ENCODE peak calls at places on chromosome 16, in seven cellular contexts. One of them, this sample, is unnamed.

GRCh38 chr16:14640538-14640937 is 7.8 kb downstream of the BFAR start:
- DNase-seq in dorsolateral prefrontal cortex: no peak
- DNase-seq in Peyer's patch: peak; percentile 71
- DNase-seq in cardiac muscle cell: no peak
- DNase-seq in colonic mucosa: peak; percentile 79
- DNase-seq in left ventricle myocardium inferior: no peak
- DNase-seq in AG04450: no peak
- DNase-seq in this sample: no peak

GRCh38 chr16:28932339-28933141 is 769 bp downstream of the CD19 start:
- DNase-seq in dorsolateral prefrontal cortex: no peak
- DNase-seq in Peyer's patch: no peak
- DNase-seq in cardiac muscle cell: no peak
- DNase-seq in colonic mucosa: no peak
- DNase-seq in left ventricle myocardium inferior: no peak
- DNase-seq in AG04450: no peak
- DNase-seq in this sample: no peak

GRCh38 chr16:68374251-68374805 is 63.5 kb downstream of the PRMT7 start:
- DNase-seq in dorsolateral prefrontal cortex: peak; percentile 82
- DNase-seq in Peyer's patch: no peak
- DNase-seq in cardiac muscle cell: no peak
- DNase-seq in colonic mucosa: no peak
- DNase-seq in left ventricle myocardium inferior: no peak
- DNase-seq in AG04450: no peak
- DNase-seq in this sample: no peak

GRCh38 chr16:55253987-55254386 is 70.0 kb upstream of the IRX6 start:
- DNase-seq in dorsolateral prefrontal cortex: no peak
- DNase-seq in Peyer's patch: no peak
- DNase-seq in cardiac muscle cell: no peak
- DNase-seq in colonic mucosa: no peak
- DNase-seq in left ventricle myocardium inferior: no peak
- DNase-seq in AG04450: no peak
- DNase-seq in this sample: no peak

GRCh38 chr16:55012793-55013192 is 82.1 kb downstream of the IRX5 start:
- DNase-seq in dorsolateral prefrontal cortex: no peak
- DNase-seq in Peyer's patch: no peak
- DNase-seq in cardiac muscle cell: no peak
- DNase-seq in colonic mucosa: no peak
- DNase-seq in left ventricle myocardium inferior: no peak
- DNase-seq in AG04450: no peak
- DNase-seq in this sample: no peak

GRCh38 chr16:50599494-50599893 is 51.3 kb downstream of the NKD1 start:
- DNase-seq in dorsolateral prefrontal cortex: no peak
- DNase-seq in Peyer's patch: no peak
- DNase-seq in cardiac muscle cell: no peak
- DNase-seq in colonic mucosa: no peak
- DNase-seq in left ventricle myocardium inferior: no peak
- DNase-seq in AG04450: no peak
- DNase-seq in this sample: peak; percentile 33

GRCh38 chr16:4859900-4860255 is 12.6 kb downstream of the UBN1 start:
- DNase-seq in dorsolateral prefrontal cortex: no peak
- DNase-seq in Peyer's patch: no peak
- DNase-seq in cardiac muscle cell: peak; percentile 14
- DNase-seq in colonic mucosa: no peak
- DNase-seq in left ventricle myocardium inferior: no peak
- DNase-seq in AG04450: no peak
- DNase-seq in this sample: no peak

GRCh38 chr16:89410794-89411309 is 79.5 kb downstream of the ANKRD11 start:
- DNase-seq in dorsolateral prefrontal cortex: no peak
- DNase-seq in Peyer's patch: peak; percentile 69
- DNase-seq in cardiac muscle cell: peak; percentile 91
- DNase-seq in colonic mucosa: peak; percentile 49
- DNase-seq in left ventricle myocardium inferior: peak; percentile 55
- DNase-seq in AG04450: peak; percentile 65
- DNase-seq in this sample: peak; percentile 29

GRCh38 chr16:17605784-17606183 is 135.0 kb upstream of the XYLT1 start:
- DNase-seq in dorsolateral prefrontal cortex: no peak
- DNase-seq in Peyer's patch: no peak
- DNase-seq in cardiac muscle cell: no peak
- DNase-seq in colonic mucosa: no peak
- DNase-seq in left ventricle myocardium inferior: no peak
- DNase-seq in AG04450: no peak
- DNase-seq in this sample: no peak

GRCh38 chr16:70661918-70662641 is 15.7 kb downstream of the IL34 start:
- DNase-seq in dorsolateral prefrontal cortex: no peak
- DNase-seq in Peyer's patch: no peak
- DNase-seq in cardiac muscle cell: peak; percentile 76
- DNase-seq in colonic mucosa: no peak
- DNase-seq in left ventricle myocardium inferior: no peak
- DNase-seq in AG04450: no peak
- DNase-seq in this sample: no peak

GRCh38 chr16:85006639-85007038 is 4.7 kb downstream of the ZDHHC7 start:
- DNase-seq in dorsolateral prefrontal cortex: no peak
- DNase-seq in Peyer's patch: no peak
- DNase-seq in cardiac muscle cell: peak; percentile 46
- DNase-seq in colonic mucosa: no peak
- DNase-seq in left ventricle myocardium inferior: no peak
- DNase-seq in AG04450: no peak
- DNase-seq in this sample: no peak

GRCh38 chr16:55389426-55390073 is 65.5 kb downstream of the IRX6 start:
- DNase-seq in dorsolateral prefrontal cortex: no peak
- DNase-seq in Peyer's patch: no peak
- DNase-seq in cardiac muscle cell: no peak
- DNase-seq in colonic mucosa: no peak
- DNase-seq in left ventricle myocardium inferior: peak; percentile 51
- DNase-seq in AG04450: no peak
- DNase-seq in this sample: no peak

GRCh38 chr16:10629592-10629963 is 49.2 kb upstream of the EMP2 start:
- DNase-seq in dorsolateral prefrontal cortex: no peak
- DNase-seq in Peyer's patch: peak; percentile 81
- DNase-seq in cardiac muscle cell: no peak
- DNase-seq in colonic mucosa: peak; percentile 37
- DNase-seq in left ventricle myocardium inferior: no peak
- DNase-seq in AG04450: no peak
- DNase-seq in this sample: no peak

GRCh38 chr16:52074133-52074532 is 472.8 kb downstream of the TOX3 start:
- DNase-seq in dorsolateral prefrontal cortex: no peak
- DNase-seq in Peyer's patch: no peak
- DNase-seq in cardiac muscle cell: no peak
- DNase-seq in colonic mucosa: no peak
- DNase-seq in left ventricle myocardium inferior: no peak
- DNase-seq in AG04450: no peak
- DNase-seq in this sample: no peak

GRCh38 chr16:71421911-71422310 is 19.9 kb downstream of the TLE7 start:
- DNase-seq in dorsolateral prefrontal cortex: no peak
- DNase-seq in Peyer's patch: no peak
- DNase-seq in cardiac muscle cell: no peak
- DNase-seq in colonic mucosa: peak; percentile 29
- DNase-seq in left ventricle myocardium inferior: no peak
- DNase-seq in AG04450: no peak
- DNase-seq in this sample: peak; percentile 35

GRCh38 chr16:23710008-23710407 is 3.0 kb downstream of the ERN2 start:
- DNase-seq in dorsolateral prefrontal cortex: no peak
- DNase-seq in Peyer's patch: no peak
- DNase-seq in cardiac muscle cell: no peak
- DNase-seq in colonic mucosa: no peak
- DNase-seq in left ventricle myocardium inferior: no peak
- DNase-seq in AG04450: no peak
- DNase-seq in this sample: no peak
- TF ChIP-seq CTCF in dorsolateral prefrontal cortex: no peak
- TF ChIP-seq CTCF in Peyer's patch: no peak
- TF ChIP-seq CTCF in cardiac muscle cell: no peak
- TF ChIP-seq CTCF in colonic mucosa: no peak
- TF ChIP-seq CTCF in left ventricle myocardium inferior: no peak
- TF ChIP-seq CTCF in AG04450: no peak
- TF ChIP-seq CTCF in this sample: no peak

DNA sequence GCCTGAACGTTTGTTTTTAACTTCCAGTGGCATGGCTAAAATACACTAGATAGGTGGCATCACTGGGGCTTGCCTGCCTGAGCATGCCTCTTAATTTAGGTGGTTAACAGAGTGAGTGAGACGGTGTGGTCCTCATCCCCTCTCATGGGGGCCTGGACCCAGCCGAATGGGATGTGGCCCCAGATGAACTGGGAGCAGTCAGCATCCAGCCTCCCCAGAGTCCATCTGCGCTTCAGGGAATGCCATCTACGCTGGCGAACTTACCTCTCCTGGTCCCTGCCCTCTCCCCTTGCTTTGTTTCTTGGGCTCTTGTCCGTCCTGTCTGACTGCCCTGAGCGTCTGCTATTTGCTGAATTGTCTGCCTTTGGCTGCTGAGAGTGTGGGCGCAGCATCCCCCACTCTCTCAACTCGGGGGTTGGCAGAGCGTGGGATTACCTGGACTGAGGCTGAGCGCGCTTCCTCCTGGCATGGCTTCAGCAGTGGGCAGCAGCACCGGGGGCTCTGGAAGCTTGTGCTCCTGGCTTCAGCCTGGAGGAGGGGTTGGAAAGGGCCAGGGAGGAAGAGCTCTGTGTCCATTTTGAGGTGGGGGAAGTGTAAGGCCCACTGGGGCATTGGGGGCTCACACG is 2.1 kb downstream of the RAB40C start:
- DNase-seq in dorsolateral prefrontal cortex: no peak
- DNase-seq in Peyer's patch: no peak
- DNase-seq in cardiac muscle cell: no peak
- DNase-seq in colonic mucosa: no peak
- DNase-seq in left ventricle myocardium inferior: no peak
- DNase-seq in AG04450: no peak
- DNase-seq in this sample: no peak
- H3K27ac ChIP-seq in dorsolateral prefrontal cortex: peak overlapping the region; percentile 91
- H3K27ac ChIP-seq in Peyer's patch: peak overlapping the region; percentile 79
- H3K27ac ChIP-seq in cardiac muscle cell: no peak overlapping the region
- H3K27ac ChIP-seq in colonic mucosa: peak overlapping the region; percentile 96
- H3K27ac ChIP-seq in left ventricle myocardium inferior: no peak overlapping the region
- H3K27ac ChIP-seq in AG04450: no peak overlapping the region
- H3K27ac ChIP-seq in this sample: peak overlapping the region; percentile 95

DNA sequence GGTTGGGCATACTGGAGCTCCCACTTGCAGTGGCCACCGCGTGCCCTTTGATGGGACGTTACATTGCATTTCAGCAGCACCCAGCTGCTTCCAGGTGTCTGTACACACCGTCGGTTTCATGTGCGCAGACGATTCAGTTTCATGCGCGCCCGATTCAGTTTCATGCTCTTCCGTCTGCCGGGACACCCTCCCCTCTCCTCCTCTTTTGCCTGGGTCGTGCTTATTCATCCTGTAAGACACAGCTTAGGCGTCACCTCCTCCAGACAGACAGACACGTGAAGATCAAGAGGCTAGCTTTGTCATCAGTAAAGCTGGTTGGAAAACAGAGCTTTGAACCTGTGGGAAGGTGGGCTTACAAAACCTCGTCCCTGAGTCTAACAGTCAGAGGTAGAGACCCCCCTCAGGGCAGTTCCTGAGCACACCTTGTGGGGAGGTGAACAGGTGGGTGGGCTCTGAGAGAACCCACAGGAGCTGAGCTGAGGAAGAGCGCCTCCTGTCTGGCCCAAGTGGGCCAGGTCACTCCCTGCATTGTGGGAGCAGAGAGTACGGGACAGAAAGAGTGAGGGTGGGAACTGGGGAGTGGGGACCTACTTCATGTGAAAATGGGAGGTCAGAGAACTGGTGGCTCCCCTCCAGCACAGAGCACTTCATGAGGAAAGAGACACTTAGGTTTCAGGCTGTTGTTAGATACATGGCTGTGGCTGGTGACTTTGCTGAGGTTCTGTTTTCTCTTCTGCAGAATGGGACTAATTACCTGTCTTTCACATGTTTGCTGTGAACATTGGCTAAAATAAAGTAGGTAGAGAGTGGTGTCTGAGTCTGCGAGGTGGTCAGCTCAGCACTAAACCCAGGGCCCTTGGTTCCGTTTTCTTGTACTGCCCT is 122.1 kb downstream of the SNX29 start:
- DNase-seq in dorsolateral prefrontal cortex: no peak
- DNase-seq in Peyer's patch: no peak
- DNase-seq in cardiac muscle cell: no peak
- DNase-seq in colonic mucosa: no peak
- DNase-seq in left ventricle myocardium inferior: no peak
- DNase-seq in AG04450: no peak
- DNase-seq in this sample: no peak
- TF ChIP-seq CTCF in dorsolateral prefrontal cortex: no peak
- TF ChIP-seq CTCF in Peyer's patch: no peak
- TF ChIP-seq CTCF in cardiac muscle cell: no peak
- TF ChIP-seq CTCF in colonic mucosa: no peak
- TF ChIP-seq CTCF in left ventricle myocardium inferior: no peak
- TF ChIP-seq CTCF in AG04450: no peak
- TF ChIP-seq CTCF in this sample: no peak

GRCh38 chr16:73065617-73066313 is 17.8 kb upstream of the ZFHX3 start:
- DNase-seq in dorsolateral prefrontal cortex: no peak
- DNase-seq in Peyer's patch: peak; percentile 52
- DNase-seq in cardiac muscle cell: peak; percentile 42
- DNase-seq in colonic mucosa: no peak
- DNase-seq in left ventricle myocardium inferior: peak; percentile 58
- DNase-seq in AG04450: no peak
- DNase-seq in this sample: no peak
- H3K27ac ChIP-seq in dorsolateral prefrontal cortex: peak overlapping the region; percentile 57
- H3K27ac ChIP-seq in Peyer's patch: no peak overlapping the region
- H3K27ac ChIP-seq in cardiac muscle cell: no peak overlapping the region
- H3K27ac ChIP-seq in colonic mucosa: no peak overlapping the region
- H3K27ac ChIP-seq in left ventricle myocardium inferior: peak overlapping the region; percentile 90
- H3K27ac ChIP-seq in AG04450: no peak overlapping the region
- H3K27ac ChIP-seq in this sample: peak overlapping the region; percentile 98

DNA sequence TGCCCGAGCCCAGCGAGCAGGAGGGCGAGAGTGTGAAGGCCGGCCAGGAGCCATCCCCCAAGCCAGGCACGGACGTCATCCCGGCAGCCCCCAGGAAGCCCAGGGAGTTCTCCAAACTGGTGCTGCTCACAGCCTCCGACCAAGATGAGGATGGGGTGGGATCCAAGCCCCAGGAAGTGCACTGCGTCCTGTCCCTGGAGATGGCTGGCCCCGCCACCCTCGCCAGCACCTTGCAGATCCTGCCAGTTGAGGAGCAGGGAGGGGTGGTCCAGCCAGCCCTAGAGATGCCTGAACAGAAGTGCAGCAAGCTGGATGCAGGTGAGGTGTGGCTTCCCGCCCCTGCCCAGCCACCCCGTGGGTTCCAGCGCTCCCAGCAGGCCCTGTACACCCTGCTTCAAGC is 18.0 kb downstream of the FLYWCH1 start:
- DNase-seq in dorsolateral prefrontal cortex: no peak
- DNase-seq in Peyer's patch: no peak
- DNase-seq in cardiac muscle cell: no peak
- DNase-seq in colonic mucosa: no peak
- DNase-seq in left ventricle myocardium inferior: no peak
- DNase-seq in AG04450: no peak
- DNase-seq in this sample: no peak
- TF ChIP-seq CTCF in dorsolateral prefrontal cortex: no peak
- TF ChIP-seq CTCF in Peyer's patch: no peak
- TF ChIP-seq CTCF in cardiac muscle cell: no peak
- TF ChIP-seq CTCF in colonic mucosa: no peak
- TF ChIP-seq CTCF in left ventricle myocardium inferior: no peak
- TF ChIP-seq CTCF in AG04450: no peak
- TF ChIP-seq CTCF in this sample: no peak

DNA sequence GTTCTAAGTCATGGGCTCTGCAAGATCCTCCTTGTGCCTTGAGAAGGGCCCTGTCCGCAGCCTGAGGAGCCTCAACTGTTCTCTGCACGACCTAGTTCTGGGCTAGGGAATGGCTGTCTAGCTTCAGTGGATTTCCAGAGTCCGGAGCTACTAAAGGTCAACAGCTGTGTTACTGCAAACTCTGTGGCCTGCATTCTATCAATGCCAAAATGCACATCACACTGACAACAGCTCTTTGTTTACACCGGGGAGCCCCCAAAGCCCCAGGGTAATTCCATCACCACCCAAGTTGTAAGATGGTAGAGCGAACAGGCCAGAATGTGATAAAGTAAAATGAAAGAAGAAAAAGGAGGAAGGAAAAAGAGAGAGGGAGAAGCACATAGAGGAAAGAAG is 610.2 kb downstream of the MAF start:
- DNase-seq in dorsolateral prefrontal cortex: no peak
- DNase-seq in Peyer's patch: no peak
- DNase-seq in cardiac muscle cell: no peak
- DNase-seq in colonic mucosa: no peak
- DNase-seq in left ventricle myocardium inferior: no peak
- DNase-seq in AG04450: no peak
- DNase-seq in this sample: no peak
- H3K27ac ChIP-seq in dorsolateral prefrontal cortex: peak overlapping the region; percentile 37
- H3K27ac ChIP-seq in Peyer's patch: no peak overlapping the region
- H3K27ac ChIP-seq in cardiac muscle cell: no peak overlapping the region
- H3K27ac ChIP-seq in colonic mucosa: no peak overlapping the region
- H3K27ac ChIP-seq in left ventricle myocardium inferior: no peak overlapping the region
- H3K27ac ChIP-seq in AG04450: no peak overlapping the region
- H3K27ac ChIP-seq in this sample: no peak overlapping the region

This sample was measured in RWPE1.